ENCODE peak calls at places on chromosome 21, in eight cellular contexts. One of them, this sample, is unnamed.

GRCh38 chr21:37005548-37006242 is 807 bp upstream of the RIPPLY3 start:
- DNase-seq in CD8-positive, alpha-beta T cell: no peak
- DNase-seq in GM23338: peak; percentile 77
- DNase-seq in HFFc6: no peak
- DNase-seq in cardiac muscle cell: no peak
- DNase-seq in WTC11: peak; percentile 67
- DNase-seq in epithelial cell of esophagus: no peak
- DNase-seq in right lobe of liver: no peak
- DNase-seq in this sample: no peak

GRCh38 chr21:14901482-14901958 is 163.3 kb downstream of the NRIP1 start:
- DNase-seq in CD8-positive, alpha-beta T cell: no peak
- DNase-seq in GM23338: no peak
- DNase-seq in HFFc6: peak; percentile 33
- DNase-seq in cardiac muscle cell: no peak
- DNase-seq in WTC11: no peak
- DNase-seq in epithelial cell of esophagus: peak; percentile 81
- DNase-seq in right lobe of liver: no peak
- DNase-seq in this sample: no peak

GRCh38 chr21:33028759-33029511 is 3.2 kb downstream of the OLIG2 start:
- DNase-seq in CD8-positive, alpha-beta T cell: no peak
- DNase-seq in GM23338: peak; percentile 46
- DNase-seq in HFFc6: no peak
- DNase-seq in cardiac muscle cell: no peak
- DNase-seq in WTC11: no peak
- DNase-seq in epithelial cell of esophagus: no peak
- DNase-seq in right lobe of liver: no peak
- DNase-seq in this sample: no peak

GRCh38 chr21:36160850-36161178 is 4.2 kb downstream of the DOP1B start:
- DNase-seq in CD8-positive, alpha-beta T cell: no peak
- DNase-seq in GM23338: no peak
- DNase-seq in HFFc6: no peak
- DNase-seq in cardiac muscle cell: no peak
- DNase-seq in WTC11: no peak
- DNase-seq in epithelial cell of esophagus: no peak
- DNase-seq in right lobe of liver: no peak
- DNase-seq in this sample: no peak

GRCh38 chr21:38839683-38840286 is 34.1 kb downstream of the ETS2 start:
- DNase-seq in CD8-positive, alpha-beta T cell: no peak
- DNase-seq in GM23338: no peak
- DNase-seq in HFFc6: peak; percentile 92
- DNase-seq in cardiac muscle cell: no peak
- DNase-seq in WTC11: no peak
- DNase-seq in epithelial cell of esophagus: peak; percentile 90
- DNase-seq in right lobe of liver: no peak
- DNase-seq in this sample: no peak

GRCh38 chr21:31557421-31557955 is 102.0 kb upstream of the SOD1 start:
- DNase-seq in CD8-positive, alpha-beta T cell: no peak
- DNase-seq in GM23338: peak; percentile 85
- DNase-seq in HFFc6: no peak
- DNase-seq in cardiac muscle cell: peak; percentile 33
- DNase-seq in WTC11: peak; percentile 60
- DNase-seq in epithelial cell of esophagus: no peak
- DNase-seq in right lobe of liver: no peak
- DNase-seq in this sample: no peak

GRCh38 chr21:45393833-45394638 is 10.9 kb upstream of the COL18A1 start:
- DNase-seq in CD8-positive, alpha-beta T cell: no peak
- DNase-seq in GM23338: no peak
- DNase-seq in HFFc6: no peak
- DNase-seq in cardiac muscle cell: no peak
- DNase-seq in WTC11: peak; percentile 6
- DNase-seq in epithelial cell of esophagus: no peak
- DNase-seq in right lobe of liver: no peak
- DNase-seq in this sample: no peak

GRCh38 chr21:18461743-18462142 is 58.2 kb upstream of the TMPRSS15 start:
- DNase-seq in CD8-positive, alpha-beta T cell: no peak
- DNase-seq in GM23338: no peak
- DNase-seq in HFFc6: no peak
- DNase-seq in cardiac muscle cell: no peak
- DNase-seq in WTC11: no peak
- DNase-seq in epithelial cell of esophagus: no peak
- DNase-seq in right lobe of liver: no peak
- DNase-seq in this sample: no peak

GRCh38 chr21:33367309-33367973 is 35.8 kb upstream of the IFNGR2 start:
- DNase-seq in CD8-positive, alpha-beta T cell: no peak
- DNase-seq in GM23338: no peak
- DNase-seq in HFFc6: no peak
- DNase-seq in cardiac muscle cell: no peak
- DNase-seq in WTC11: no peak
- DNase-seq in epithelial cell of esophagus: peak; percentile 51
- DNase-seq in right lobe of liver: no peak
- DNase-seq in this sample: no peak

GRCh38 chr21:30194701-30195299 is 21.1 kb downstream of the CLDN8 start:
- DNase-seq in CD8-positive, alpha-beta T cell: no peak
- DNase-seq in GM23338: peak; percentile 81
- DNase-seq in HFFc6: no peak
- DNase-seq in cardiac muscle cell: peak; percentile 64
- DNase-seq in WTC11: no peak
- DNase-seq in epithelial cell of esophagus: peak; percentile 80
- DNase-seq in right lobe of liver: no peak
- DNase-seq in this sample: no peak

GRCh38 chr21:29240136-29240535 is 58.6 kb upstream of the BACH1 start:
- DNase-seq in CD8-positive, alpha-beta T cell: no peak
- DNase-seq in GM23338: no peak
- DNase-seq in HFFc6: no peak
- DNase-seq in cardiac muscle cell: no peak
- DNase-seq in WTC11: no peak
- DNase-seq in epithelial cell of esophagus: no peak
- DNase-seq in right lobe of liver: no peak
- DNase-seq in this sample: no peak

GRCh38 chr21:15063821-15064575 is 802 bp downstream of the NRIP1 start:
- DNase-seq in CD8-positive, alpha-beta T cell: peak; percentile 1
- DNase-seq in GM23338: peak; percentile 66
- DNase-seq in HFFc6: peak; percentile 18
- DNase-seq in cardiac muscle cell: peak; percentile 72
- DNase-seq in WTC11: peak; percentile 51
- DNase-seq in epithelial cell of esophagus: peak; percentile 37
- DNase-seq in right lobe of liver: peak; percentile 69
- DNase-seq in this sample: no peak

GRCh38 chr21:37642493-37642892 is 273.8 kb downstream of the KCNJ6 start:
- DNase-seq in CD8-positive, alpha-beta T cell: no peak
- DNase-seq in GM23338: peak; percentile 85
- DNase-seq in HFFc6: no peak
- DNase-seq in cardiac muscle cell: peak; percentile 47
- DNase-seq in WTC11: peak; percentile 47
- DNase-seq in epithelial cell of esophagus: peak; percentile 72
- DNase-seq in right lobe of liver: no peak
- DNase-seq in this sample: no peak

GRCh38 chr21:46065215-46065992 is 32.5 kb upstream of the COL6A2 start:
- DNase-seq in CD8-positive, alpha-beta T cell: no peak
- DNase-seq in GM23338: no peak
- DNase-seq in HFFc6: peak; percentile 53
- DNase-seq in cardiac muscle cell: no peak
- DNase-seq in WTC11: no peak
- DNase-seq in epithelial cell of esophagus: no peak
- DNase-seq in right lobe of liver: peak; percentile 40
- DNase-seq in this sample: no peak

GRCh38 chr21:44919913-44920693 is 596 bp downstream of the ITGB2 start:
- DNase-seq in CD8-positive, alpha-beta T cell: no peak
- DNase-seq in GM23338: peak; percentile 35
- DNase-seq in HFFc6: no peak
- DNase-seq in cardiac muscle cell: no peak
- DNase-seq in WTC11: no peak
- DNase-seq in epithelial cell of esophagus: no peak
- DNase-seq in right lobe of liver: peak; percentile 25
- DNase-seq in this sample: no peak

GRCh38 chr21:44710756-44711326 is 531 bp downstream of the TSPEAR start:
- DNase-seq in CD8-positive, alpha-beta T cell: no peak
- DNase-seq in GM23338: peak; percentile 84
- DNase-seq in HFFc6: no peak
- DNase-seq in cardiac muscle cell: no peak
- DNase-seq in WTC11: peak; percentile 59
- DNase-seq in epithelial cell of esophagus: peak; percentile 62
- DNase-seq in right lobe of liver: no peak
- DNase-seq in this sample: peak; percentile 13

GRCh38 chr21:31251686-31252085 is 92.4 kb downstream of the TIAM1 start:
- DNase-seq in CD8-positive, alpha-beta T cell: no peak
- DNase-seq in GM23338: no peak
- DNase-seq in HFFc6: no peak
- DNase-seq in cardiac muscle cell: no peak
- DNase-seq in WTC11: no peak
- DNase-seq in epithelial cell of esophagus: no peak
- DNase-seq in right lobe of liver: no peak
- DNase-seq in this sample: no peak

GRCh38 chr21:42009018-42009830 is 936 bp downstream of the ZBTB21 start:
- DNase-seq in CD8-positive, alpha-beta T cell: peak; percentile 7
- DNase-seq in GM23338: peak; percentile 77
- DNase-seq in HFFc6: peak; percentile 51
- DNase-seq in cardiac muscle cell: peak; percentile 62
- DNase-seq in WTC11: peak; percentile 62
- DNase-seq in epithelial cell of esophagus: peak; percentile 28
- DNase-seq in right lobe of liver: peak; percentile 76
- DNase-seq in this sample: peak; percentile 58
- TF ChIP-seq CTCF in CD8-positive, alpha-beta T cell: no peak
- TF ChIP-seq CTCF in GM23338: no peak
- TF ChIP-seq CTCF in HFFc6: peak; percentile 63
- TF ChIP-seq CTCF in cardiac muscle cell: no peak
- TF ChIP-seq CTCF in WTC11: no peak
- TF ChIP-seq CTCF in epithelial cell of esophagus: peak; percentile 11
- TF ChIP-seq CTCF in right lobe of liver: peak; percentile 28
- TF ChIP-seq CTCF in this sample: no peak

GRCh38 chr21:35006771-35007170 is 42.3 kb downstream of the RUNX1 start:
- DNase-seq in CD8-positive, alpha-beta T cell: no peak
- DNase-seq in GM23338: no peak
- DNase-seq in HFFc6: no peak
- DNase-seq in cardiac muscle cell: no peak
- DNase-seq in WTC11: no peak
- DNase-seq in epithelial cell of esophagus: no peak
- DNase-seq in right lobe of liver: no peak
- DNase-seq in this sample: no peak
- TF ChIP-seq CTCF in CD8-positive, alpha-beta T cell: no peak
- TF ChIP-seq CTCF in GM23338: no peak
- TF ChIP-seq CTCF in HFFc6: no peak
- TF ChIP-seq CTCF in cardiac muscle cell: no peak
- TF ChIP-seq CTCF in WTC11: no peak
- TF ChIP-seq CTCF in epithelial cell of esophagus: no peak
- TF ChIP-seq CTCF in right lobe of liver: no peak
- TF ChIP-seq CTCF in this sample: no peak

GRCh38 chr21:23160914-23161313 is 2162.7 kb downstream of the NCAM2 start:
- DNase-seq in CD8-positive, alpha-beta T cell: no peak
- DNase-seq in GM23338: no peak
- DNase-seq in HFFc6: no peak
- DNase-seq in cardiac muscle cell: no peak
- DNase-seq in WTC11: no peak
- DNase-seq in epithelial cell of esophagus: no peak
- DNase-seq in right lobe of liver: no peak
- DNase-seq in this sample: no peak
- TF ChIP-seq CTCF in CD8-positive, alpha-beta T cell: no peak
- TF ChIP-seq CTCF in GM23338: peak; percentile 28
- TF ChIP-seq CTCF in HFFc6: no peak
- TF ChIP-seq CTCF in cardiac muscle cell: no peak
- TF ChIP-seq CTCF in WTC11: no peak
- TF ChIP-seq CTCF in epithelial cell of esophagus: no peak
- TF ChIP-seq CTCF in right lobe of liver: no peak
- TF ChIP-seq CTCF in this sample: no peak

GRCh38 chr21:26280715-26281310 is 110.2 kb upstream of the APP start:
- DNase-seq in CD8-positive, alpha-beta T cell: no peak
- DNase-seq in GM23338: peak; percentile 11
- DNase-seq in HFFc6: no peak
- DNase-seq in cardiac muscle cell: peak; percentile 9
- DNase-seq in WTC11: no peak
- DNase-seq in epithelial cell of esophagus: peak; percentile 11
- DNase-seq in right lobe of liver: no peak
- DNase-seq in this sample: no peak
- TF ChIP-seq CTCF in CD8-positive, alpha-beta T cell: no peak
- TF ChIP-seq CTCF in GM23338: peak; percentile 7
- TF ChIP-seq CTCF in HFFc6: no peak
- TF ChIP-seq CTCF in cardiac muscle cell: no peak
- TF ChIP-seq CTCF in WTC11: no peak
- TF ChIP-seq CTCF in epithelial cell of esophagus: no peak
- TF ChIP-seq CTCF in right lobe of liver: no peak
- TF ChIP-seq CTCF in this sample: no peak

This sample was measured in omental fat pad.